ENCODE peak calls at places on chromosome 3, in four cellular contexts. U is ovary, V is cardiac muscle cell, F is body of pancreas. J is an unnamed sample.

GRCh38 chr3:119293761-119294401 is at the start of gene ARHGAP31:
- DNase-seq in U (peak; percentile 75), V (peak; percentile 87), F (peak; percentile 40), J (peak; percentile 77)

GRCh38 chr3:180332608-180333007 is 269.4 kb upstream of the TTC14 start:
- DNase-seq in U (no peak), F (no peak), V (no peak), J (no peak)

GRCh38 chr3:119302697-119303630 is 8.8 kb downstream of the ARHGAP31 start:
- DNase-seq in F (no peak), V (peak; percentile 34), U (no peak), J (peak; percentile 48)

GRCh38 chr3:107216711-107217110 is 160.5 kb upstream of the CCDC54 start:
- DNase-seq in U (peak; percentile 56), V (peak; percentile 99), F (no peak), J (peak; percentile 31)

GRCh38 chr3:3798641-3799113 is 554 bp upstream of the LRRN1 start:
- DNase-seq in U (peak; percentile 52), F (peak; percentile 16), V (no peak), J (no peak)

GRCh38 chr3:66592927-66593625 is 92.3 kb upstream of the LRIG1 start:
- DNase-seq in U (no peak), F (no peak), V (no peak), J (peak; percentile 77)

GRCh38 chr3:11197471-11197870 is 43.2 kb downstream of the HRH1 start:
- DNase-seq in F (no peak), V (no peak), U (no peak), J (no peak)

GRCh38 chr3:13879102-13879945 is 547 bp downstream of the WNT7A start:
- DNase-seq in V (no peak), F (peak; percentile 21), U (no peak), J (no peak)

GRCh38 chr3:148758303-148758884 is 60.7 kb downstream of the AGTR1 start:
- DNase-seq in V (no peak), F (no peak), U (no peak), J (no peak)

GRCh38 chr3:159877924-159878323 is 110.7 kb upstream of the IL12A start:
- DNase-seq in F (no peak), U (no peak), V (no peak), J (no peak)

GRCh38 chr3:16300881-16301359 is 35.9 kb downstream of the OXNAD1 start:
- DNase-seq in F (no peak), U (no peak), V (no peak), J (no peak)

GRCh38 chr3:151282921-151283320 is 4.6 kb upstream of the P2RY14 start:
- DNase-seq in F (no peak), U (no peak), V (peak; percentile 79), J (no peak)

GRCh38 chr3:4512895-4513616 is 19.9 kb downstream of the ITPR1 start:
- DNase-seq in V (peak; percentile 51), F (no peak), U (peak; percentile 43), J (peak; percentile 92)

GRCh38 chr3:56825579-56826438 is 24.1 kb upstream of the ARHGEF3 start:
- DNase-seq in V (no peak), U (no peak), F (no peak), J (no peak)

GRCh38 chr3:183551930-183552329 is 3.6 kb downstream of the KLHL6 start:
- DNase-seq in U (no peak), F (no peak), V (no peak), J (no peak)

GRCh38 chr3:186219211-186219638 is 110.3 kb upstream of the ETV5 start:
- DNase-seq in F (no peak), U (no peak), V (no peak), J (peak; percentile 93)

GRCh38 chr3:73433079-73433478 is 191.7 kb downstream of the PDZRN3 start:
- DNase-seq in V (no peak), F (no peak), U (no peak), J (no peak)
- H3K4me1 ChIP-seq in V (peaks cover 33% of the 10 kb centered on the region), F (peaks cover 4% of the 10 kb centered on the region), U (peaks cover 13% of the 10 kb centered on the region), J (peaks cover 30% of the 10 kb centered on the region)

GRCh38 chr3:99858461-99858860 is 40.8 kb downstream of the CMSS1 start:
- DNase-seq in F (no peak), V (no peak), U (no peak), J (no peak)

GRCh38 chr3:99857278-99857677 is 39.6 kb downstream of the CMSS1 start:
- DNase-seq in F (no peak), U (no peak), V (no peak), J (no peak)

GRCh38 chr3:99862208-99862607 is 44.5 kb downstream of the CMSS1 start:
- DNase-seq in U (no peak), F (no peak), V (no peak), J (no peak)

GRCh38 chr3:99861216-99861615 is 43.6 kb downstream of the CMSS1 start:
- DNase-seq in F (no peak), V (no peak), U (no peak), J (no peak)

DNA sequence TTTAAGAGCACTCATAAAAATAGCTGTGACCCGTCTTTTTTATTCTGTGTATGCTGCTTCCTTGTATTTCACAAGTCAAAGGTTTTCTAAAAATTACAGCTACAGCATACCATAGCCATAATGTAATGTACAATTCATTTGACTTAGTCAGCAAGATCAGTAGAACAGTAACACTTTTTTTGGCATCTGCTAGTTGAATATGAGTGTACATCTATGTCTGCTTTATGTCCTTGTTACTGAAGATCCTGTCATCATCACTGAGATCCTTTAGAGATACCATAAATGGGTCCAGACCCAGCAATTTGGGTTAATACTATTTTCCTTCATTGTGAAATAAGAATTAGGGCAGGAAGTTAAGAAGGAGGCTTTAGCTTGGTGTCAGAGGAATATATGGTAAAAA is 42.2 kb downstream of the CMSS1 start:
- DNase-seq in F (no peak), V (peak; percentile 91), U (no peak), J (no peak)
- H3K4me3 ChIP-seq in F (no peak overlapping the region), V (no peak overlapping the region), U (no peak overlapping the region), J (no peak overlapping the region)

GRCh38 chr3:64344721-64345207 is 119.5 kb upstream of the PRICKLE2 start:
- DNase-seq in U (no peak), F (no peak), V (peak; percentile 76), J (no peak)

GRCh38 chr3:64340636-64341240 is 115.5 kb upstream of the PRICKLE2 start:
- DNase-seq in V (peak; percentile 56), F (no peak), U (no peak), J (no peak)

GRCh38 chr3:64342940-64343691 is 117.8 kb upstream of the PRICKLE2 start:
- DNase-seq in U (no peak), V (peak; percentile 87), F (no peak), J (no peak)

GRCh38 chr3:64343692-64344440 is 118.6 kb upstream of the PRICKLE2 start:
- DNase-seq in V (peak; percentile 59), U (no peak), F (no peak), J (no peak)

GRCh38 chr3:64341355-64341754 is 116.1 kb upstream of the PRICKLE2 start:
- DNase-seq in F (no peak), V (no peak), U (peak; percentile 62), J (no peak)
- H3K27ac ChIP-seq in F (no peak overlapping the region), V (no peak overlapping the region), U (peak overlapping the region; percentile 47), J (no peak overlapping the region)

GRCh38 chr3:152321321-152321720 is 52.6 kb downstream of the MBNL1 start:
- DNase-seq in U (no peak), V (no peak), F (no peak), J (no peak)
- H3K4me1 ChIP-seq in U (peaks cover 3% of the 10 kb centered on the region), V (peaks cover 13% of the 10 kb centered on the region), F (peaks cover 34% of the 10 kb centered on the region), J (no peaks in the 10 kb centered on the region)

GRCh38 chr3:32952369-32953067 is 1.1 kb downstream of the CCR4 start:
- DNase-seq in U (no peak), V (no peak), F (no peak), J (no peak)

GRCh38 chr3:32956750-32957570 is 5.5 kb downstream of the CCR4 start:
- DNase-seq in U (no peak), V (peak; percentile 60), F (no peak), J (no peak)

GRCh38 chr3:32951410-32951811 is at the start of gene CCR4:
- DNase-seq in U (no peak), F (no peak), V (peak; percentile 40), J (no peak)

GRCh38 chr3:32950516-32950915 is 928 bp upstream of the CCR4 start:
- DNase-seq in F (no peak), U (no peak), V (no peak), J (no peak)

DNA sequence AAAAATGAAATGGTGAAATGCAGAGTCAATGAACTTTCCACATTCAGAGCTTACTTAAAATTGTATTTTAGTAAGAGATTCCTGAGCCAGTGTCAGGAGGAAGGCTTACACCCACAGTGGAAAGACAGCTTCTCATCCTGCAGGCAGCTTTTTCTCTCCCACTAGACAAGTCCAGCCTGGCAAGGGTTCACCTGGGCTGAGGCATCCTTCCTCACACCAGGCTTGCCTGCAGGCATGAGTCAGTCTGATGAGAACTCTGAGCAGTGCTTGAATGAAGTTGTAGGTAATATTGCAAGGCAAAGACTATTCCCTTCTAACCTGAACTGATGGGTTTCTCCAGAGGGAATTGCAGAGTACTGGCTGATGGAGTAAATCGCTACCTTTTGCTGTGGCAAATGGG is 3.1 kb downstream of the CCR4 start:
- DNase-seq in U (no peak), F (no peak), V (no peak), J (no peak)
- H3K4me3 ChIP-seq in U (no peak overlapping the region), F (no peak overlapping the region), V (no peak overlapping the region), J (no peak overlapping the region)

DNA sequence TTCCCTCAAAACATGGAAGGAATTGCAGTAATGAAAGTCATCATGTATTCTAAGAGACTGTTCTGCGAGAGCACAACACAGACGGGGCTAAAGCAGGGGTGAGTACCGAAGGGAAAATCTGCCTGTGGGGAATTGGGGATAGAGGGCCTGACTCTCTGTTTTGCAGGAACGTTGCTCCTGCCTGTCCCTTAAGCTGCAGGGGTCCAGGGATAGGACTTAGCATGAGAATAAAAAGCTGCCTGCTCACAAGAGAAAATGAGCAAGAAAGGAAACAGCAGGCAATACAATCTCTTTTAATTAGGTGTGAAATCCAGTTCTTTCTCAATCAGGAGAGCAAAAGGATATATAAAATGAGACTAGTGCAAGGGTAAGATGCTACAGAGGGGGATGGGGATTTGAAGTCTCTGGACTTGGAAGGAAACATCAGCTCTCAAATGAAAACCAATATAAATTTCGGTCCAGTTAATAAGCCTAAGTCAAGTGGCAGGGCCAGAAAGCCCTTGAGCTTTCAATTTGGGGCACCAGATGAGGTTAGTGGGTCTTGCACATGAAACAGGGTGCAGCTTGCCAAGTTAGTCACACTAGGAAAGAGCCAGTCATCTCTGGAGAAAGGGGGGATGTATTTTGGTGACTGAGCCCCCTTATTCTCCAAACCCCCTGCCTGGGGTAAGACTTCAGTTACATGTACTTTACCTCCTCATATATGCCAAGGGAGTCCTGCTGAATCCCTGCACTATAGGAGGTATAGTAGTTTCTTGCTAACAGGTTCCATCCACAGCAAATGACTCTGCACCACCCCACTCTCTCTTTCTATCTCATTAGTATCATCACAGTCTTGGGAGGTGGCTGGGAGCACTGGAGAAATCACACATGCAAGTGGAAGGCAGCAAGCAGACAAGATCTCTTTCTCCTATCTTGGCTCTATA is 62.5 kb downstream of the TIGIT start:
- DNase-seq in F (no peak), V (no peak), U (no peak), J (no peak)
- H3K27ac ChIP-seq in F (no peak overlapping the region), V (no peak overlapping the region), U (no peak overlapping the region), J (no peak overlapping the region)